ENCODE peak calls at places on chromosome 22, in five cellular contexts. D is HepG2, K is fibroblast of lung, C is HCT116, F is endothelial cell of umbilical vein. I is an unnamed sample.
A peak's percentile ranks its signal among the peaks of the same experiment; 100 is the strongest.

GRCh38 chr22:26656896-26657851 is at the start of gene MIAT:
- DNase-seq in D (no peak), K (peak; percentile 48), C (no peak), F (no peak), I (peak; percentile 90)

GRCh38 chr22:31089101-31090100 is 8.3 kb downstream of the SMTN start:
- DNase-seq in D (no peak), K (no peak), C (no peak), F (peak; percentile 34), I (peak; percentile 59)

GRCh38 chr22:46572911-46573780 is 35.7 kb upstream of the CELSR1 start:
- DNase-seq in D (no peak), K (no peak), C (no peak), F (no peak), I (no peak)

GRCh38 chr22:26170795-26171194 is 1.5 kb downstream of the SEZ6L start:
- DNase-seq in D (no peak), K (no peak), C (no peak), F (no peak), I (peak; percentile 85)

GRCh38 chr22:33476716-33477115 is 418.5 kb upstream of the SYN3 start:
- DNase-seq in D (peak; percentile 61), K (peak; percentile 43), C (no peak), F (no peak), I (no peak)

GRCh38 chr22:18973264-18974031 is 37.4 kb upstream of the PRODH start:
- DNase-seq in D (no peak), K (no peak), C (no peak), F (no peak), I (no peak)

GRCh38 chr22:41813726-41814410 is 13.4 kb downstream of the CCDC134 start:
- DNase-seq in D (no peak), K (no peak), C (no peak), F (no peak), I (no peak)

GRCh38 chr22:44702479-44703219 is 645 bp downstream of the PRR5 start:
- DNase-seq in D (no peak), K (peak; percentile 48), C (no peak), F (no peak), I (peak; percentile 78)

GRCh38 chr22:48510599-48510998 is 1317.1 kb downstream of the BRD1 start:
- DNase-seq in D (no peak), K (no peak), C (no peak), F (no peak), I (no peak)

GRCh38 chr22:25193548-25193947 is 6.1 kb upstream of the CRYBB3 start:
- DNase-seq in D (no peak), K (no peak), C (no peak), F (no peak), I (peak; percentile 71)

GRCh38 chr22:43884600-43885318 is 7.1 kb downstream of the PNPLA5 start:
- DNase-seq in D (no peak), K (peak; percentile 25), C (no peak), F (peak; percentile 25), I (peak; percentile 93)

GRCh38 chr22:20421507-20421874 is 16.1 kb downstream of the SCARF2 start:
- DNase-seq in D (no peak), K (no peak), C (no peak), F (no peak), I (no peak)

GRCh38 chr22:20414450-20414849 is 20.5 kb downstream of the ZNF74 start:
- DNase-seq in D (no peak), K (no peak), C (no peak), F (no peak), I (no peak)

GRCh38 chr22:20419664-20419951 is 18.0 kb downstream of the SCARF2 start:
- DNase-seq in D (no peak), K (no peak), C (no peak), F (no peak), I (no peak)

GRCh38 chr22:20420157-20420842 is 17.3 kb downstream of the SCARF2 start:
- DNase-seq in D (no peak), K (no peak), C (no peak), F (no peak), I (no peak)

GRCh38 chr22:20418211-20418788 is 19.3 kb downstream of the SCARF2 start:
- DNase-seq in D (peak; percentile 57), K (peak; percentile 75), C (peak; percentile 63), F (peak; percentile 83), I (peak; percentile 90)
- H3K4me2 ChIP-seq in D (peak overlapping the region; percentile 94), K (peak overlapping the region; percentile 69), C (peak overlapping the region; percentile 100), F (peak overlapping the region; percentile 48), I (peak overlapping the region; percentile 76)

GRCh38 chr22:36816635-36817428 is at the start of gene PVALB:
- DNase-seq in D (no peak), K (peak; percentile 29), C (no peak), F (peak; percentile 34), I (peak; percentile 62)
- TF ChIP-seq EZH2 in D (no peak), K (peak; percentile 82), C (no peak), F (peak; percentile 90), I (peak; percentile 29)

DNA sequence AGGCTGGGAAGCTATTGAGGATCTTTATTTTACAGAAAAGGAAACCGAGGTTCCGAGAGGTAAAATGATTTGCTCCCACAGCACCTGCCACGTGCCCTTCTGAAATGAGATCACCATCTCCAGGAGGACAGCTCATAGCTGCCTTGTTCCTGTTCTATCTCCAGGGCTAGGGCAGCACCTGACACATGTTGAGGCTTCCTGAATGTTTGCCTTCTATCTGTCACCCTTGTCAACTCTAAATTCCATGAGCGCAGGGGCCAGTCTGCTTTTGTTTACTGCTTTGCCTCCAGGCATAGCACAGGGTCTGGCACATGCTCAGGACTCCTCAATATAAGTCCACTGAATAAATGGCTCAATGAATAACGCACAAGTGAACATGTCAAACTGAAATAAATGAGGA is 24.1 kb downstream of the ASCC2 start:
- DNase-seq in D (no peak), K (no peak), C (no peak), F (no peak), I (no peak)
- H3K4me1 ChIP-seq in D (peaks cover 51% of the 10 kb centered on the region), K (no peaks in the 10 kb centered on the region), C (no peaks in the 10 kb centered on the region), F (no peaks in the 10 kb centered on the region), I (no peaks in the 10 kb centered on the region)

GRCh38 chr22:17779286-17780115 is 5.2 kb upstream of the BID start:
- DNase-seq in D (no peak), K (no peak), C (no peak), F (no peak), I (no peak)
- H3K4me2 ChIP-seq in D (no peak overlapping the region), K (no peak overlapping the region), C (no peak overlapping the region), F (no peak overlapping the region), I (no peak overlapping the region)

GRCh38 chr22:50011447-50012200 is 941 bp downstream of the IL17REL start:
- DNase-seq in D (no peak), K (no peak), C (no peak), F (no peak), I (peak; percentile 64)
- TF ChIP-seq EZH2 in D (peak; percentile 50), K (no peak), C (no peak), F (no peak), I (no peak)

GRCh38 chr22:36323182-36323854 is 64.4 kb downstream of the MYH9 start:
- DNase-seq in D (no peak), K (peak; percentile 81), C (no peak), F (peak; percentile 77), I (no peak)

GRCh38 chr22:36322602-36322915 is 65.2 kb downstream of the MYH9 start:
- DNase-seq in D (no peak), K (no peak), C (no peak), F (no peak), I (no peak)

GRCh38 chr22:36323855-36324331 is 63.9 kb downstream of the MYH9 start:
- DNase-seq in D (no peak), K (peak; percentile 74), C (no peak), F (no peak), I (no peak)

GRCh38 chr22:36325163-36326031 is 62.4 kb downstream of the MYH9 start:
- DNase-seq in D (no peak), K (peak; percentile 99), C (no peak), F (peak; percentile 64), I (no peak)

DNA sequence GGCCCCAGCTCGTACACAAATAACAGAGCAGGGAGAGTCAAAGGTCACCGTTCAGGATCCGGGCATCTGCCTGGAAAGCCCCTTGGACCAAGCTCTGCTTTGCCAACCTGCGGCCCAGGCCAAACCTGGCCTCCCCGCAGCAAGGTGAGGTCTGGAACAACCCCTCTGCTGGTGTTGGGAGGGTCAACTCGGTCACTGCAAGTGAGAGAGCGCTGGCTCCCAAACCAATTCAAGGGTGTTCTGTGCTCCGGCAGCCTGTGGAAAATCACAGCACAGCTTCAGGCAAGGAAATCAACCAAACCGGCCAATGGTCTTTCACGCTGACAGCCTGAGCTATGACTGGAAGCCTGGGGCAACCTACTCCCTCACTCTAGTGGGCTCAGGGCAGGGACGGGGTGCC is 63.4 kb downstream of the MYH9 start:
- DNase-seq in D (no peak), K (no peak), C (no peak), F (no peak), I (no peak)
- H3K4me1 ChIP-seq in D (peaks cover 27% of the 10 kb centered on the region), K (peaks cover 67% of the 10 kb centered on the region), C (peaks cover 14% of the 10 kb centered on the region), F (peaks cover 67% of the 10 kb centered on the region), I (peaks cover 12% of the 10 kb centered on the region)

GRCh38 chr22:37896939-37897338 is 9.2 kb upstream of the MICALL1 start:
- DNase-seq in D (no peak), K (no peak), C (no peak), F (no peak), I (no peak)
- H3K4me2 ChIP-seq in D (peak overlapping the region; percentile 72), K (no peak overlapping the region), C (peak overlapping the region; percentile 54), F (no peak overlapping the region), I (no peak overlapping the region)

DNA sequence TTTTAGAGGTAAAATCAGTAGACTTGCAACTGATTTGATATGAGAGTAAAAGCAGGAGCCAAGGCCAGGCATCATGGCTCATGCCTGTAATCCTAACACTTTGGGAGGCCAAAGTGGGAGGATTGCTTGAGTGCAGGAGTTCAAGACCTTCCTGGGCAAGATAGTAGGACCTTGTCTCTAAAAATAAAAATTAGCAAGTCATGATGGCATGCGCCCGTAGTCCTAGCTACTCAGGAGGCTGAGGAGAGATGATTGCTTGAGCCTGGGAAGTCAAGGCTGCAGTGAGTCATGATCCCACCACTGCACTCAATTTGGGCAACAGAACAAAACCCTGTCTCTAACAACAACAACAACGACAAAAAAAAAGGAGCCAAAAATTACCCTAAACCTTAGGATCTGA is 13.5 kb downstream of the SGSM3 start:
- DNase-seq in D (no peak), K (peak; percentile 82), C (no peak), F (no peak), I (no peak)
- TF ChIP-seq EZH2 in D (no peak), K (no peak), C (no peak), F (no peak), I (no peak)

I was measured in GM23338.